ENCODE peak calls at places on chromosomes 1 and 21, in four cellular contexts. M is GM10248, X is WTC11, K is GM03348. W is an unnamed sample.

GRCh38 chr1:60952566-60953215 is 129.7 kb upstream of the NFIA start:
- DNase-seq in X (no peak), K (no peak), M (no peak), W (no peak)

GRCh38 chr1:187877220-187877619 is 1048.5 kb downstream of the PLA2G4A start:
- DNase-seq in K (no peak), M (no peak), X (no peak), W (no peak)

GRCh38 chr21:45209685-45210284 is 77.9 kb downstream of the POFUT2 start:
- DNase-seq in K (no peak), X (no peak), M (peak; percentile 69), W (peak; percentile 5)

GRCh38 chr1:55913565-55913964 is 665.8 kb downstream of the PLPP3 start:
- DNase-seq in X (no peak), K (no peak), M (no peak), W (no peak)

GRCh38 chr1:68594851-68595250 is 98.0 kb upstream of the DEPDC1 start:
- DNase-seq in X (no peak), K (no peak), M (no peak), W (no peak)

GRCh38 chr1:64841330-64842065 is 96.6 kb downstream of the RAVER2 start:
- DNase-seq in X (no peak), M (no peak), K (no peak), W (no peak)

GRCh38 chr1:87052986-87053385 is 138.6 kb downstream of the HS2ST1 start:
- DNase-seq in K (no peak), X (no peak), M (no peak), W (peak; percentile 72)

GRCh38 chr1:43991476-43992231 is at the start of gene CCDC24:
- DNase-seq in X (peak; percentile 82), K (peak; percentile 95), M (peak; percentile 90), W (peak; percentile 80)

GRCh38 chr1:209207126-209207700 is 376.3 kb upstream of the CAMK1G start:
- DNase-seq in M (no peak), K (peak; percentile 27), X (no peak), W (no peak)

GRCh38 chr1:213327318-213327667 is 276.3 kb downstream of the RPS6KC1 start:
- DNase-seq in M (no peak), K (peak; percentile 70), X (no peak), W (no peak)

GRCh38 chr1:6330410-6330827 is 63.1 kb downstream of the ACOT7 start:
- DNase-seq in M (no peak), X (no peak), K (peak; percentile 90), W (no peak)

GRCh38 chr21:45513003-45513706 is 29.1 kb downstream of the SLC19A1 start:
- DNase-seq in X (no peak), K (no peak), M (no peak), W (no peak)

GRCh38 chr1:166915941-166916340 is 39.9 kb upstream of the TADA1 start:
- DNase-seq in X (no peak), M (no peak), K (peak; percentile 6), W (no peak)

GRCh38 chr1:47175227-47175934 is 14.5 kb downstream of the PDZK1IP1 start:
- DNase-seq in X (peak; percentile 72), M (peak; percentile 69), K (peak; percentile 88), W (peak; percentile 77)

GRCh38 chr1:103790172-103790571 is 40.5 kb downstream of the AMY1C start:
- DNase-seq in K (no peak), M (no peak), X (no peak), W (no peak)

GRCh38 chr1:162536511-162536910 is 25.0 kb upstream of the UAP1 start:
- DNase-seq in K (peak; percentile 51), X (no peak), M (no peak), W (no peak)

GRCh38 chr1:112508242-112509004 is at the start of gene WNT2B:
- DNase-seq in K (peak; percentile 62), X (peak; percentile 76), M (peak; percentile 68), W (peak; percentile 50)

GRCh38 chr1:10339815-10340214 is 59.0 kb upstream of the PGD start:
- DNase-seq in K (peak; percentile 39), X (peak; percentile 60), M (no peak), W (no peak)

GRCh38 chr1:25990702-25991395 is 7.0 kb downstream of the PAFAH2 start:
- DNase-seq in K (no peak), M (no peak), X (no peak), W (no peak)

GRCh38 chr1:40844887-40845878 is 17.0 kb downstream of the CITED4 start:
- DNase-seq in M (no peak), K (no peak), X (no peak), W (no peak)

GRCh38 chr1:63955746-63956145 is 181.9 kb downstream of the ROR1 start:
- DNase-seq in M (no peak), X (no peak), K (no peak), W (no peak)

GRCh38 chr1:212540031-212540430 is 68.5 kb upstream of the ATF3 start:
- DNase-seq in M (no peak), X (no peak), K (no peak), W (no peak)

GRCh38 chr1:56877973-56878372 is 23.4 kb downstream of the C8A start:
- DNase-seq in X (no peak), K (peak; percentile 7), M (no peak), W (no peak)

GRCh38 chr1:58883037-58883887 is 99.4 kb upstream of the JUN start:
- DNase-seq in K (peak; percentile 83), X (no peak), M (no peak), W (no peak)

GRCh38 chr1:230992100-230992774 is 13.3 kb downstream of the ARV1 start:
- DNase-seq in K (no peak), X (no peak), M (no peak), W (no peak)

GRCh38 chr1:31672988-31673387 is 28.3 kb upstream of the PEF1 start:
- DNase-seq in M (no peak), K (no peak), X (no peak), W (no peak)

W was measured in NAMALWA.